ENCODE peak calls at places on chromosome 14, in five cellular contexts. X is AG09309, M is Calu3, W is HCEC 1CT, S is astrocyte of the spinal cord. I is an unnamed sample.
A peak's percentile ranks its signal among the peaks of the same experiment; 100 is the strongest.

GRCh38 chr14:51922624-51923023 is 62.2 kb downstream of the GNG2 start:
- DNase-seq in S (peak; percentile 45), M (no peak), W (no peak), X (no peak), I (no peak)

GRCh38 chr14:35959835-35960234 is 133.7 kb downstream of the BRMS1L start:
- DNase-seq in X (no peak), S (no peak), M (peak; percentile 8), W (no peak), I (no peak)

GRCh38 chr14:68794856-68795601 is 2.2 kb upstream of the ZFP36L1 start:
- DNase-seq in W (peak; percentile 89), X (peak; percentile 97), M (peak; percentile 23), S (peak; percentile 93), I (peak; percentile 84)

GRCh38 chr14:75979071-75979571 is 2.7 kb downstream of the TGFB3 start:
- DNase-seq in W (peak; percentile 30), S (peak; percentile 47), M (peak; percentile 12), X (no peak), I (no peak)

GRCh38 chr14:20384321-20384720 is 29.0 kb downstream of the TEP1 start:
- DNase-seq in W (no peak), X (no peak), S (no peak), M (no peak), I (no peak)

GRCh38 chr14:88542857-88543795 is 11.7 kb downstream of the PTPN21 start:
- DNase-seq in X (no peak), W (no peak), M (no peak), S (no peak), I (no peak)

GRCh38 chr14:24353551-24354529 is 14.0 kb upstream of the RIPK3 start:
- DNase-seq in M (no peak), X (no peak), W (peak; percentile 86), S (no peak), I (no peak)

GRCh38 chr14:35213869-35214387 is 78.3 kb upstream of the PSMA6 start:
- DNase-seq in X (no peak), W (peak; percentile 75), S (peak; percentile 58), M (no peak), I (peak; percentile 32)

GRCh38 chr14:31026395-31027096 is 367 bp upstream of the STRN3 start:
- DNase-seq in S (peak; percentile 98), M (peak; percentile 97), W (peak; percentile 98), X (peak; percentile 86), I (peak; percentile 96)

GRCh38 chr14:89015016-89015415 is 190.6 kb downstream of the TTC8 start:
- DNase-seq in W (peak; percentile 32), X (no peak), S (no peak), M (no peak), I (peak; percentile 21)

GRCh38 chr14:96783306-96784224 is 13.6 kb upstream of the VRK1 start:
- DNase-seq in M (peak; percentile 15), X (no peak), S (no peak), W (no peak), I (no peak)

GRCh38 chr14:75295061-75295461 is 16.4 kb downstream of the FOS start:
- DNase-seq in X (no peak), M (peak; percentile 61), S (peak; percentile 76), W (peak; percentile 73), I (peak; percentile 90)

GRCh38 chr14:51884086-51884927 is 23.9 kb downstream of the GNG2 start:
- DNase-seq in X (peak; percentile 41), S (peak; percentile 72), M (no peak), W (peak; percentile 85), I (no peak)

GRCh38 chr14:20775043-20775442 is 6.0 kb upstream of the RNASE6 start:
- DNase-seq in X (no peak), M (no peak), W (no peak), S (no peak), I (no peak)

GRCh38 chr14:61474021-61474420 is 152.6 kb downstream of the PRKCH start:
- DNase-seq in X (no peak), S (no peak), M (no peak), W (no peak), I (no peak)

GRCh38 chr14:59254146-59254910 is 65.9 kb downstream of the DAAM1 start:
- DNase-seq in X (no peak), M (no peak), W (peak; percentile 86), S (peak; percentile 97), I (no peak)

GRCh38 chr14:93369393-93370266 is 22.6 kb downstream of the COX8C start:
- DNase-seq in X (no peak), W (no peak), M (no peak), S (no peak), I (no peak)

GRCh38 chr14:102297436-102298170 is 7.4 kb downstream of the MOK start:
- DNase-seq in M (no peak), S (no peak), W (no peak), X (no peak), I (no peak)

GRCh38 chr14:93110856-93111419 is 4.8 kb downstream of the ITPK1 start:
- DNase-seq in W (no peak), M (no peak), S (no peak), X (no peak), I (no peak)

GRCh38 chr14:30417999-30418398 is 141.0 kb upstream of the G2E3 start:
- DNase-seq in X (no peak), S (no peak), W (no peak), M (no peak), I (no peak)

GRCh38 chr14:89249296-89249565 is 167.8 kb downstream of the FOXN3 start:
- DNase-seq in M (no peak), W (no peak), X (no peak), S (no peak), I (no peak)

GRCh38 chr14:50015708-50016107 is 100.7 kb downstream of the VCPKMT start:
- DNase-seq in X (no peak), M (no peak), W (no peak), S (no peak), I (no peak)

GRCh38 chr14:96863327-96863985 is 66.3 kb downstream of the VRK1 start:
- DNase-seq in M (no peak), X (no peak), W (no peak), S (no peak), I (no peak)

GRCh38 chr14:72519543-72519942 is 374.4 kb downstream of the DPF3 start:
- DNase-seq in M (no peak), S (no peak), X (no peak), W (no peak), I (no peak)

GRCh38 chr14:58082011-58082410 is 70.0 kb downstream of the ARMH4 start:
- DNase-seq in M (no peak), X (no peak), S (no peak), W (peak; percentile 48), I (no peak)